ENCODE peak calls at places on chromosomes 5 and 9, in ten cellular contexts. N is pancreas, T is left lung, K is astrocyte, E is BJ, Z is heart left ventricle, Q is mucosa of descending colon, O is tibial nerve, G is upper lobe of right lung, C is PC-3. H is an unnamed sample.
A peak's percentile ranks its signal among the peaks of the same experiment; 100 is the strongest.

GRCh38 chr9:72384710-72385475 is 19.9 kb upstream of the ZFAND5 start:
- DNase-seq in N (no peak), T (no peak), K (no peak), E (no peak), Z (no peak), Q (no peak), O (no peak), G (no peak), C (no peak), H (no peak)

GRCh38 chr9:114159562-114160145 is 4.3 kb downstream of the COL27A1 start:
- DNase-seq in N (no peak), T (no peak), K (no peak), E (no peak), Z (no peak), Q (no peak), O (no peak), G (no peak), C (no peak), H (no peak)

GRCh38 chr9:99823392-99824377 is 2.0 kb downstream of the NR4A3 start:
- DNase-seq in N (peak; percentile 47), T (peak; percentile 54), K (peak; percentile 26), E (no peak), Z (peak; percentile 39), Q (peak; percentile 54), O (no peak), G (peak; percentile 78), C (peak; percentile 11), H (no peak)

GRCh38 chr5:40507095-40507494 is 172.6 kb upstream of the PTGER4 start:
- DNase-seq in N (no peak), T (no peak), K (no peak), E (no peak), Z (no peak), Q (no peak), O (no peak), G (no peak), C (peak; percentile 44), H (no peak)

GRCh38 chr5:172312286-172312685 is 28.7 kb upstream of the UBTD2 start:
- DNase-seq in N (no peak), T (no peak), K (peak; percentile 48), E (peak; percentile 4), Z (no peak), Q (no peak), O (no peak), G (no peak), C (no peak), H (no peak)

GRCh38 chr5:107651326-107651725 is 19.4 kb downstream of the EFNA5 start:
- DNase-seq in N (no peak), T (no peak), K (no peak), E (no peak), Z (no peak), Q (no peak), O (no peak), G (no peak), C (no peak), H (no peak)

GRCh38 chr9:3235497-3235896 is 290.3 kb downstream of the RFX3 start:
- DNase-seq in N (no peak), T (no peak), K (no peak), E (no peak), Z (no peak), Q (no peak), O (no peak), G (no peak), C (no peak), H (no peak)

GRCh38 chr5:112604741-112605390 is 132.8 kb upstream of the APC start:
- DNase-seq in N (no peak), T (no peak), K (no peak), E (no peak), Z (no peak), Q (no peak), O (no peak), G (no peak), C (peak; percentile 28), H (no peak)

GRCh38 chr9:98132158-98132557 is 13.1 kb upstream of the TRIM14 start:
- DNase-seq in N (no peak), T (no peak), K (no peak), E (no peak), Z (no peak), Q (no peak), O (no peak), G (no peak), C (no peak), H (no peak)

DNA sequence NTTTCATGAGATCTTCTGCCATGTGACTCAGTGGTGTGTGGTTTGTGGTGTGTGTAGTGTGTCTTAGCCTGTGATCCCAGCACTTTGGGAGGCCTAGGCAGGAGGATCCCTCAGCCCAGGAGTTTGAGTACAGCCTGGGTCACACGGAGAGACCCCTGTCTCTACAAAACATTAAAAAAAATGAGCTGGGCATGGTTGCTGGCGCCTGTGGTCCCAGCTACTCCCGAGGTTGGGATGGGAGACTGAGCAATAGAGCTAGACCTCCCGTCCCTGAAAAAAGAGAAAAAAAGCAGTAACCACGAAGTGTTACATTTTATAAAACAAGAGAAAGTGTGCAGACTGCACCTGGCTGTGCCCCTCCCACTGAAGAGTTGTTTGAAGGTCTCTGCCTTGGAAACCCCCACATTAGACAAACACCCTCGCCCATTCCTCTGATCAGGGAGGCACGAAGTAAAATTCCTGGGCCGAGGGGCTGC is 21.2 kb upstream of the RNU6ATAC start:
- DNase-seq in N (peak; percentile 4), T (peak; percentile 16), K (no peak), E (no peak), Z (no peak), Q (peak; percentile 6), O (no peak), G (peak; percentile 25), C (no peak), H (no peak)
- TF ChIP-seq CTCF in N (no peak), T (no peak), K (no peak), E (no peak), Z (no peak), Q (no peak), O (no peak), G (no peak), C (no peak), H (no peak)

GRCh38 chr5:90301248-90301647 is 108.3 kb downstream of the CETN3 start:
- DNase-seq in N (no peak), T (no peak), K (no peak), E (no peak), Z (no peak), Q (no peak), O (no peak), G (no peak), C (no peak), H (peak; percentile 31)

GRCh38 chr5:90308787-90309585 is 100.6 kb downstream of the CETN3 start:
- DNase-seq in N (no peak), T (no peak), K (peak; percentile 44), E (no peak), Z (no peak), Q (no peak), O (no peak), G (no peak), C (peak; percentile 69), H (peak; percentile 66)

GRCh38 chr5:90306613-90307012 is 102.9 kb downstream of the CETN3 start:
- DNase-seq in N (no peak), T (no peak), K (no peak), E (no peak), Z (no peak), Q (no peak), O (no peak), G (no peak), C (peak; percentile 57), H (no peak)

GRCh38 chr5:90307386-90308181 is 102.0 kb downstream of the CETN3 start:
- DNase-seq in N (no peak), T (no peak), K (peak; percentile 51), E (no peak), Z (no peak), Q (no peak), O (no peak), G (no peak), C (no peak), H (no peak)

DNA sequence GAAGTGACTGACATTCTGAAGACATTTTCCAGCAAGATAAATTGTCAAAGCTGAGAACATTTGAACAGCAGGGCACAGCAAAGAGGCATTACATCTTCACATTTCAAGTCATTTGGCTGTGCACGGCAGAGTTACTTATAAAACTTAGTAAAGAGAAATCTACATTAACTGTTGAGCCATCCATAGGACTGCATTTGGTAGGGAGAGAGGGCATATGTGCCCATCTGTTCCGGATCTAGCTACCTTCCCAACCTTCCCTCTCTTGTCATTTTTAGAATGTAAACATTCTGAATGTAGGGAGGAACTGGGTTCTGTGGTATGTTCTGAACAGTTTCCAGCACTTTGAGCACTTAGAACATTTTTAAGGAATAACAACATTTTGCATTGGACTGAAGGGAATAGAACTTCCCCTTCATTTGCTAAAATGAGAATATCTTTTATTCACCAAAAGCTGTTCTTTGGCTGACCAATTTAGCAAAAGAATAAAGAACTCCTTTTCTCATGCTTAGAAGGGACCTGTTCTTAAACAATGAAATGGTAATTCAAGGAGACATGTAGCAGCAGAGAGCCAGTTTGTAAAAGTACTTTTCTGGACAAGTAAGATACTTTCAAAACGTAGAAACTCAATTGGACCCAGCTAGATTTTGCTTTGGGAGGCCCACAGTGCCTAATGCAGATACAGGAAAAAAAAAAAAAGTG is 104.4 kb downstream of the CETN3 start:
- DNase-seq in N (no peak), T (no peak), K (no peak), E (no peak), Z (no peak), Q (no peak), O (no peak), G (no peak), C (no peak), H (no peak)
- H3K4me3 ChIP-seq in N (no peak overlapping the region), T (no peak overlapping the region), K (no peak overlapping the region), E (no peak overlapping the region), Z (no peak overlapping the region), Q (no peak overlapping the region), O (no peak overlapping the region), G (no peak overlapping the region), C (no peak overlapping the region), H (no peak overlapping the region)

DNA sequence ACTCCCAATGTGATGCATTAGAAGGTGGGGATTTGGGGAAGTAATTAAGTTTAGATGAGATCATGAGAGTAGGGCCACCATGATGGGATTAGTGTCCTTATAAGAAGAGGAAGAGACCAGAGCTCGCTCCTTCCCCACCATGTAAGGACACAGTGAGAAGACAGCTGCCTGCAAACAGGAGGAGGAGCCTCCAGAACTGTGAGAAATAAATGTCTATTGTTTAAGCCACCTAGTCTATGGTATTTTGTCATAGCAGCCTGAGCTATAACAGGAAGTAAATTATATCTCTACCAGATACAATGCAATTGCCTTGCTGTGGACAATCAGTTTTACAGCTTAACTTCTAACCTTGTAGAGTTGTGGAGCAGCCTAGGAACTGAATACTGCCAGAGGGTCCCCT is 58.0 kb downstream of the ANKRD33B start:
- DNase-seq in N (no peak), T (no peak), K (no peak), E (no peak), Z (no peak), Q (no peak), O (no peak), G (no peak), C (no peak), H (no peak)
- TF ChIP-seq CTCF in N (no peak), T (no peak), K (no peak), E (no peak), Z (no peak), Q (no peak), O (no peak), G (no peak), C (no peak), H (no peak)

DNA sequence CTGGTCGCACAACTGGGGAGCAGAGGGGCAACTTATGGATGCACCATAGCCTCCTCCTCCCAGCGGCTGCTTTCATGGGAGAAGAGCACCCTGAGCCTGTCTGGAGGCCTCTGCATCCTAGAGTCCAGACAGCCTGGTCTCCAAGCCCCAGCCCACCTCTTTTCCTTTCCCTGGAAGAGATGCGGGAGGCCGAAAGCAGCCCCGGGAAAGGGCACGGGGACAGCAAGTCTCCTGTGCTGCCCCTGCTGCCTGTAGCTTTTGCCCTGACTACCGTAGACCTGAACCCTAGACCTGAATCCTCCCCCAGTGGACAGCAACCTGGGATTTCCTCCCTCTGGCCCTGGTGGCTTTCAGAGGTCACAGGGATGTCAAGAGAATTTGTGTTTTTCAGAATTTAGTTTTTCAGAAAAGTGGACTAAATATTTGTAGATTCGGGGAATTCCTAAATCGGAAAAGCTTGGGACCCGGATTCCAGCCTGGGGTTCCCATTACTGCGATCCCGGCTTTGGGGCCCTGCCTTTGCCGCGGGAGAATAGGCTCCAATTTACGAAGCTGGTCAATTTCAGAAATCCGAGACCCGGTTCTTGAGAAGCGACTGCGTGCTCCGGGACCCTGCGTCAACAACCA is 4.3 kb upstream of the PITX1 start:
- DNase-seq in N (no peak), T (no peak), K (no peak), E (no peak), Z (no peak), Q (no peak), O (no peak), G (no peak), C (no peak), H (no peak)
- H3K4me3 ChIP-seq in N (no peak overlapping the region), T (no peak overlapping the region), K (no peak overlapping the region), E (no peak overlapping the region), Z (no peak overlapping the region), Q (peak overlapping the region; percentile 17), O (no peak overlapping the region), G (no peak overlapping the region), C (no peak overlapping the region), H (no peak overlapping the region)

H was measured in LNCaP clone FGC.